ENCODE peak calls at places on chromosomes 3 and 15, in ten cellular contexts. B, K, W, Q, C, L, Z, V, F and S are unnamed samples.

GRCh38 chr15:90838544-90838943 is 29.8 kb upstream of the FURIN start:
- DNase-seq in F (no peak), B (no peak), Z (no peak), C (no peak), Q (no peak), V (no peak), L (no peak), K (no peak), W (no peak), S (no peak)

GRCh38 chr15:69595009-69595825 is 142.6 kb downstream of the RPLP1 start:
- DNase-seq in V (no peak), B (no peak), W (peak; percentile 65), C (peak; percentile 71), Q (no peak), F (no peak), L (peak; percentile 80), K (no peak), Z (no peak), S (no peak)

GRCh38 chr15:33067456-33067855 is 127.1 kb downstream of the FMN1 start:
- DNase-seq in V (no peak), Q (no peak), Z (no peak), B (peak; percentile 28), K (no peak), L (no peak), W (no peak), F (no peak), C (no peak), S (no peak)

GRCh38 chr3:94928921-94929320 is 866.1 kb downstream of the NSUN3 start:
- DNase-seq in L (no peak), Q (no peak), Z (no peak), C (no peak), K (no peak), V (no peak), F (no peak), W (no peak), B (no peak), S (no peak)

GRCh38 chr3:197503652-197504051 is 52.1 kb downstream of the BDH1 start:
- DNase-seq in Q (no peak), W (no peak), Z (no peak), C (no peak), B (no peak), K (no peak), V (no peak), L (no peak), F (no peak), S (no peak)

GRCh38 chr15:93173369-93173768 is 84.4 kb upstream of the RGMA start:
- DNase-seq in Q (no peak), L (no peak), Z (no peak), K (no peak), F (no peak), W (no peak), B (no peak), C (no peak), V (no peak), S (no peak)

GRCh38 chr15:78396976-78397375 is 41.0 kb upstream of the IREB2 start:
- DNase-seq in Z (no peak), V (no peak), W (no peak), F (no peak), B (peak; percentile 56), C (peak; percentile 84), K (no peak), L (peak; percentile 94), Q (no peak), S (no peak)

GRCh38 chr3:168168743-168169142 is 73.0 kb upstream of the GOLIM4 start:
- DNase-seq in Q (no peak), L (no peak), C (no peak), F (no peak), Z (no peak), B (no peak), W (no peak), K (no peak), V (no peak), S (no peak)

GRCh38 chr15:60695713-60696522 is 217.0 kb upstream of the ICE2 start:
- DNase-seq in V (peak; percentile 49), Z (no peak), K (no peak), B (no peak), L (no peak), F (no peak), Q (no peak), C (no peak), W (no peak), S (peak; percentile 72)

GRCh38 chr3:12194669-12195161 is 36.0 kb upstream of the TIMP4 start:
- DNase-seq in K (no peak), Z (peak; percentile 12), B (no peak), W (no peak), L (peak; percentile 66), V (no peak), Q (no peak), C (no peak), F (no peak), S (peak; percentile 86)

GRCh38 chr3:11238880-11239279 is 33.3 kb upstream of the ATG7 start:
- DNase-seq in F (no peak), W (no peak), C (no peak), L (no peak), K (no peak), Q (no peak), Z (no peak), B (peak; percentile 38), V (no peak), S (peak; percentile 28)

GRCh38 chr15:73955851-73956250 is 29.6 kb downstream of the LOXL1 start:
- DNase-seq in F (no peak), W (no peak), L (no peak), Q (no peak), B (no peak), V (no peak), Z (no peak), K (no peak), C (no peak), S (no peak)

GRCh38 chr3:107690522-107691138 is 167.9 kb downstream of the BBX start:
- DNase-seq in F (peak; percentile 10), K (peak; percentile 73), W (no peak), B (peak; percentile 17), Q (peak; percentile 65), Z (peak; percentile 66), C (no peak), V (no peak), L (no peak), S (peak; percentile 66)

GRCh38 chr3:51362476-51362875 is 22.6 kb upstream of the MANF start:
- DNase-seq in F (no peak), L (no peak), C (no peak), Q (no peak), B (no peak), Z (no peak), V (no peak), K (no peak), W (no peak), S (no peak)

GRCh38 chr3:128340198-128340903 is 126.3 kb downstream of the DNAJB8 start:
- DNase-seq in V (no peak), B (no peak), F (no peak), Z (no peak), C (no peak), W (no peak), Q (no peak), L (no peak), K (no peak), S (no peak)

GRCh38 chr3:71069797-71070196 is 513.7 kb downstream of the FOXP1 start:
- DNase-seq in L (peak; percentile 53), V (no peak), F (peak; percentile 80), W (peak; percentile 28), B (peak; percentile 37), Z (peak; percentile 75), Q (peak; percentile 23), C (peak; percentile 39), K (no peak), S (peak; percentile 64)

GRCh38 chr3:47280519-47280918 is 2.1 kb downstream of the KIF9 start:
- DNase-seq in L (no peak), V (no peak), Z (no peak), W (no peak), C (no peak), K (no peak), F (no peak), B (no peak), Q (no peak), S (no peak)

GRCh38 chr3:127512256-127512655 is 78.3 kb downstream of the TPRA1 start:
- DNase-seq in K (no peak), B (no peak), Z (no peak), Q (no peak), L (no peak), F (no peak), C (no peak), W (no peak), V (no peak), S (no peak)

GRCh38 chr15:55230051-55230670 is 33.4 kb upstream of the RSL24D1 start:
- DNase-seq in B (no peak), V (no peak), C (no peak), L (peak; percentile 35), F (no peak), Z (no peak), K (no peak), W (no peak), Q (no peak), S (no peak)

GRCh38 chr3:140537075-140537474 is 140.8 kb upstream of the TRIM42 start:
- DNase-seq in K (peak; percentile 86), C (no peak), F (no peak), W (no peak), Z (no peak), V (no peak), Q (no peak), B (no peak), L (no peak), S (no peak)

GRCh38 chr15:48103647-48104046 is 17.1 kb upstream of the SLC24A5 start:
- DNase-seq in L (no peak), B (no peak), F (no peak), C (no peak), Z (no peak), V (no peak), W (no peak), Q (no peak), K (no peak), S (no peak)

GRCh38 chr15:77002954-77003912 is 8.3 kb downstream of the PSTPIP1 start:
- DNase-seq in L (peak; percentile 53), V (no peak), W (no peak), Z (peak; percentile 69), K (no peak), B (no peak), F (no peak), Q (no peak), C (no peak), S (peak; percentile 80)

GRCh38 chr15:70643783-70644125 is 119.6 kb downstream of the UACA start:
- DNase-seq in Q (no peak), F (no peak), Z (no peak), W (no peak), L (no peak), B (peak; percentile 32), C (no peak), K (no peak), V (no peak), S (no peak)

GRCh38 chr15:68463444-68463843 is 31.5 kb upstream of the ITGA11 start:
- DNase-seq in V (no peak), K (no peak), Q (no peak), B (no peak), L (no peak), W (no peak), Z (no peak), F (no peak), C (no peak), S (no peak)